ENCODE peak calls at places on chromosomes 11 and 22, in six cellular contexts. E, J, F, H, T and L are unnamed samples.
A peak's percentile ranks its signal among the peaks of the same experiment; 100 is the strongest.

GRCh38 chr22:34841911-34842310 is 224.0 kb upstream of the ISX start:
- DNase-seq in F (no peak), J (no peak), H (no peak), T (no peak), E (no peak), L (no peak)

GRCh38 chr22:24417901-24418641 is 9.3 kb upstream of the ADORA2A start:
- DNase-seq in T (no peak), E (no peak), F (peak; percentile 46), J (no peak), H (no peak), L (no peak)

GRCh38 chr11:102269927-102270326 is 47.4 kb upstream of the BIRC3 start:
- DNase-seq in J (no peak), H (no peak), F (peak; percentile 81), T (no peak), E (no peak), L (no peak)

GRCh38 chr22:42366815-42367581 is 65.2 kb downstream of the NFAM1 start:
- DNase-seq in E (no peak), H (no peak), T (no peak), J (no peak), F (no peak), L (no peak)

GRCh38 chr11:1049431-1049891 is 12.9 kb upstream of the MUC6 start:
- DNase-seq in H (no peak), J (no peak), E (no peak), F (no peak), T (no peak), L (peak; percentile 83)

GRCh38 chr11:115503083-115503885 is 931 bp downstream of the CADM1 start:
- DNase-seq in E (no peak), H (peak; percentile 37), F (peak; percentile 71), J (no peak), T (peak; percentile 28), L (peak; percentile 90)

GRCh38 chr11:2930705-2931415 is 1.6 kb upstream of the PHLDA2 start:
- DNase-seq in F (peak; percentile 23), J (peak; percentile 37), T (no peak), E (no peak), H (no peak), L (peak; percentile 94)

GRCh38 chr11:64340671-64341335 is 799 bp downstream of the CCDC88B start:
- DNase-seq in E (no peak), H (no peak), F (no peak), T (peak; percentile 84), J (peak; percentile 63), L (peak; percentile 86)

GRCh38 chr11:35274909-35275807 is 136.2 kb downstream of the CD44 start:
- DNase-seq in F (no peak), E (no peak), T (no peak), J (no peak), H (no peak), L (peak; percentile 74)

GRCh38 chr22:37165940-37166674 is 16.4 kb upstream of the IL2RB start:
- DNase-seq in H (no peak), T (peak; percentile 3), J (no peak), F (no peak), E (no peak), L (peak; percentile 55)

GRCh38 chr22:23065069-23065451 is 5.3 kb upstream of the GNAZ start:
- DNase-seq in H (peak; percentile 57), J (no peak), E (no peak), F (no peak), T (no peak), L (peak; percentile 28)

GRCh38 chr11:93025558-93026255 is 56.3 kb downstream of the MTNR1B start:
- DNase-seq in E (no peak), T (no peak), F (no peak), J (no peak), H (no peak), L (no peak)

GRCh38 chr11:69499946-69500284 is 18.5 kb downstream of the LINC01488 start:
- DNase-seq in J (no peak), H (no peak), T (no peak), F (no peak), E (no peak), L (peak; percentile 49)

GRCh38 chr11:64694026-64694755 is 28.8 kb downstream of the NRXN2 start:
- DNase-seq in E (no peak), J (no peak), F (no peak), H (no peak), T (no peak), L (peak; percentile 35)

GRCh38 chr11:29208117-29208516 is 808.7 kb downstream of the KCNA4 start:
- DNase-seq in T (no peak), J (no peak), H (no peak), F (peak; percentile 41), E (no peak), L (no peak)

GRCh38 chr11:67416416-67417335 is 1.2 kb downstream of the CARNS1 start:
- DNase-seq in H (peak; percentile 58), T (no peak), F (no peak), E (no peak), J (peak; percentile 87), L (peak; percentile 78)

GRCh38 chr11:47179655-47179991 is 2.9 kb upstream of the ARFGAP2 start:
- DNase-seq in E (no peak), J (peak; percentile 21), T (peak; percentile 65), F (peak; percentile 35), H (peak; percentile 36), L (no peak)

GRCh38 chr11:824292-824880 is 3.3 kb upstream of the CRACR2B start:
- DNase-seq in E (no peak), T (no peak), F (no peak), H (no peak), J (no peak), L (no peak)

GRCh38 chr11:113468666-113469345 is 6.4 kb downstream of the DRD2 start:
- DNase-seq in T (no peak), J (no peak), F (no peak), H (no peak), E (no peak), L (no peak)

GRCh38 chr11:119702261-119702591 is 26.8 kb downstream of the NECTIN1 start:
- DNase-seq in J (no peak), E (no peak), F (peak; percentile 60), T (no peak), H (no peak), L (no peak)